ENCODE peak calls at places on chromosomes 7 and 10, in nine cellular contexts. Q is astrocyte; K is OCI-LY7; E is fibroblast of pulmonary artery; C is cardiac muscle cell; X is PC-3; J is HFF-Myc; D is CD8-positive, alpha-beta T cell; V is uterus. I is an unnamed sample.

GRCh38 chr10:99976886-99977391 is 32.8 kb downstream of the DNMBP start:
- DNase-seq in Q (peak; percentile 99), C (peak; percentile 92), V (no peak), J (peak; percentile 90), K (no peak), D (no peak), E (peak; percentile 96), X (peak; percentile 86), I (peak; percentile 70)

GRCh38 chr7:104160375-104160774 is 47.4 kb downstream of the ORC5 start:
- DNase-seq in C (peak; percentile 49), J (no peak), E (peak; percentile 56), V (no peak), X (peak; percentile 38), Q (no peak), D (no peak), K (peak; percentile 13), I (no peak)

GRCh38 chr10:43361532-43362190 is 9.8 kb upstream of the FXYD4 start:
- DNase-seq in V (no peak), Q (no peak), K (no peak), C (no peak), E (no peak), D (peak; percentile 7), J (no peak), X (no peak), I (no peak)

GRCh38 chr7:130180571-130180971 is 24.6 kb downstream of the TMEM209 start:
- DNase-seq in E (no peak), V (no peak), K (no peak), J (no peak), Q (peak; percentile 89), X (peak; percentile 59), C (no peak), D (no peak), I (no peak)

GRCh38 chr7:79436378-79436777 is 17.1 kb downstream of the MAGI2 start:
- DNase-seq in V (no peak), D (no peak), K (no peak), E (no peak), Q (no peak), C (no peak), J (no peak), X (peak; percentile 40), I (no peak)

GRCh38 chr10:53744746-53745145 is 972.2 kb upstream of the MBL2 start:
- DNase-seq in K (no peak), V (no peak), C (no peak), J (no peak), Q (no peak), E (no peak), X (no peak), D (no peak), I (no peak)

GRCh38 chr7:130490888-130491771 is 755 bp upstream of the MEST start:
- DNase-seq in K (no peak), C (peak; percentile 62), J (no peak), V (peak; percentile 56), Q (no peak), X (no peak), E (peak; percentile 43), D (peak; percentile 13), I (no peak)

GRCh38 chr7:148982596-148983219 is 45.6 kb downstream of the PDIA4 start:
- DNase-seq in V (no peak), Q (no peak), E (peak; percentile 63), D (no peak), K (peak; percentile 32), C (peak; percentile 62), X (peak; percentile 18), J (no peak), I (no peak)

GRCh38 chr7:953547-954327 is 743 bp downstream of the ADAP1 start:
- DNase-seq in C (peak; percentile 53), V (no peak), X (peak; percentile 69), E (peak; percentile 42), K (no peak), J (no peak), Q (peak; percentile 29), D (no peak), I (no peak)

GRCh38 chr7:35875292-35875691 is 74.4 kb downstream of the SEPTIN7 start:
- DNase-seq in X (no peak), K (no peak), J (no peak), D (no peak), C (peak; percentile 50), V (no peak), E (peak; percentile 59), Q (peak; percentile 17), I (no peak)

GRCh38 chr7:67019562-67020390 is 23.1 kb downstream of the TYW1 start:
- DNase-seq in V (no peak), K (no peak), D (no peak), C (no peak), Q (peak; percentile 12), E (peak; percentile 14), J (no peak), X (peak; percentile 76), I (no peak)

GRCh38 chr10:69411476-69411875 is 5.2 kb downstream of the TACR2 start:
- DNase-seq in K (no peak), E (no peak), Q (no peak), X (no peak), C (no peak), J (no peak), D (no peak), V (peak; percentile 48), I (no peak)

GRCh38 chr7:22826593-22826992 is 3.9 kb upstream of the TOMM7 start:
- DNase-seq in K (no peak), V (no peak), D (no peak), J (no peak), Q (no peak), C (no peak), X (no peak), E (no peak), I (no peak)

GRCh38 chr7:155602750-155603149 is 41.7 kb upstream of the RBM33 start:
- DNase-seq in E (no peak), V (no peak), K (peak; percentile 22), C (no peak), Q (no peak), D (no peak), J (no peak), X (no peak), I (no peak)

DNA sequence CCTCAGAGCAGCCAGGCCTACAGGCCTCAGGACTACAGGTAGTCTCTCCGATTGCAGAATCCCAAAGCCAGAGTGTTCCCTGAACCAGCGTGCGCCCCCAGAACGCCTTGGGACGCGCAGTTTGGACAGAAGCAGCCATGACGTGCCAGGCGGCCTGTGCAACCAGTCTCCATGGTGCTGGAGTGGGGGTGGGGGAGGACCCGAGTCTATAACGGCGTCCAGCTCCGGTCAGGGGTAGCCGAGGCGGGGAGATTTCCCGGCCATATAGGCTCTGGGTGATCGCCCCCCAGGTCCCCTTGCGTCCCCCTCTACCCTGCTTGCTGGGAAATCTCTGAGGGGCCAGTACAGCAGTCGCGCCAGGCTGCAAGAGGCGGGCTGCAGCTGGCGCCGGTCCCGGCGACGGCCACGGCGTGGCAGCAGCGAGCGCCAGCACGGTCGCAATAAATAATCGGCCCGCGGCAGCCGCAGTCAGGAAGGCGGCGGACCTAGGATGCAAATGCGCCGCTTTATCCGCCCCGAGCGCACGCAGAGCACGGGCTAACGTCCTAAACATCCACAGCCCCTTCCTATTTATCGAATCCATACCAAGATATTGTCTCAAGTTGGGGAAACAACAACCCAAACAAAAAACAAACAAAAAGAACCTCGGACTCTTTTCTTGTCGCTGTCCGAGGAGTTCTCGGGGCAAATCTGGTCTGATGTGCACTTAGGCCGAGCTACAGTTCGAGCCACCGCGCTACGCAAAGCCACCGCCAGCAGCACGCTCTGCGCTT is 1.6 kb downstream of the HOXA3 start:
- DNase-seq in E (peak; percentile 66), J (no peak), K (peak; percentile 86), D (peak; percentile 55), Q (no peak), C (peak; percentile 69), X (peak; percentile 86), V (peak; percentile 85), I (no peak)
- TF ChIP-seq CTCF in E (peak; percentile 51), J (peak; percentile 77), K (peak; percentile 84), D (peak; percentile 89), Q (peak; percentile 32), C (peak; percentile 81), X (peak; percentile 82), V (peak; percentile 79), I (peak; percentile 62)

DNA sequence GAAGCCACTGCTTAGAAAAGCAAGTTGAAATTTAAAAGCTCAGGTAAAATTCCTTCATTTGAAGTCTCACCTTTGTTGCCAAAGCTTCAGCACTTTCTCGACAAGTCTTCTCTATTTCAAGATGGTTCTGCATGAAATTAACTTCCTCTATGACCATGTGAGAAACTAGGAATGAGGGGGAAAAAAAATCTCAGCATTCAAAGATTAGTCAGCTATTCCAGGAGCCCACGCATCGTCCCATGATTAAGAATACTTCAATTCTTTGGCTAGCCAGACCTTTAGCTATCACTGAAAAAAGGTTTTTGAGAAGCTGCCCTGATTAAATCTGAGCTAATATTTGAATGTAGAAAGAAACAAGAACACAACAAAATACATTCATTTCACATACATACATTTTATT is 44.9 kb downstream of the SHTN1 start:
- DNase-seq in V (no peak), D (no peak), K (no peak), Q (peak; percentile 79), X (no peak), E (peak; percentile 72), C (peak; percentile 55), J (no peak), I (no peak)
- TF ChIP-seq CTCF in V (no peak), D (no peak), K (no peak), Q (no peak), X (no peak), E (no peak), C (no peak), J (no peak), I (no peak)

DNA sequence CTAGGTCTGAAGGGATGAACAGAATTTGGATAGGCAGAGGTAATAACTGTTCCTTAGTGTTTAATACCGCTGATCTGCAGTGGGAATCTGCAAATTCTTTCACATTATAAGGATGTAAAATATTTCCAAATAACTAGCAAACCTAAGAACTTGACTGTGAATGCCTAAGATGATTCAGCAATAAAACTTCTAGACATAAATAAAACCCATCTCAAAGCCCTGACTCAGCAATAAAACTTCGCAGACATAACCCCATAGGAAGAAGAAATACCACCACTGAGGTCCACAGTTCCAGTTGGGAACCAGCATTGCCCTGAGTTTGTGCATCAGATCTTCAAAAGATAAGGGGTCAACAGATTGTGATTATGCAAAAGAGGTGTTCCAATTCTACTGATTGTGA is 354.2 kb downstream of the GFRA1 start:
- DNase-seq in E (no peak), K (no peak), X (no peak), J (no peak), C (no peak), V (no peak), D (no peak), Q (peak; percentile 54), I (no peak)
- TF ChIP-seq CTCF in E (no peak), K (no peak), X (no peak), J (no peak), C (no peak), V (no peak), D (no peak), Q (no peak), I (no peak)

GRCh38 chr10:86644412-86645110 is 9.8 kb upstream of the OPN4 start:
- DNase-seq in V (no peak), K (peak; percentile 14), X (no peak), D (no peak), E (no peak), J (no peak), Q (peak; percentile 29), C (no peak), I (no peak)
- TF ChIP-seq CTCF in V (no peak), K (peak; percentile 45), X (no peak), D (no peak), E (no peak), J (no peak), Q (no peak), C (no peak), I (peak; percentile 20)